ENCODE peak calls at places on chromosomes 12 and 14, in five cellular contexts. One of them, this sample, is unnamed.

GRCh38 chr12:15276088-15276698 is 46.1 kb upstream of the PTPRO start:
- DNase-seq in EH: peak; percentile 64
- DNase-seq in neural crest cell: peak; percentile 58
- DNase-seq in CD4-positive, CD25-positive, alpha-beta regulatory T cell: no peak
- DNase-seq in H54: peak; percentile 18
- DNase-seq in this sample: peak; percentile 44

GRCh38 chr12:55703976-55704761 is 3.5 kb downstream of the ITGA7 start:
- DNase-seq in H54: no peak
- DNase-seq in EH: no peak
- DNase-seq in neural crest cell: no peak
- DNase-seq in CD4-positive, CD25-positive, alpha-beta regulatory T cell: no peak
- DNase-seq in this sample: no peak

GRCh38 chr14:70317969-70318634 is 41.4 kb downstream of the COX16 start:
- DNase-seq in neural crest cell: peak; percentile 27
- DNase-seq in H54: peak; percentile 6
- DNase-seq in CD4-positive, CD25-positive, alpha-beta regulatory T cell: no peak
- DNase-seq in EH: peak; percentile 65
- DNase-seq in this sample: peak; percentile 79

GRCh38 chr12:25694072-25694471 is 141.0 kb upstream of the LMNTD1 start:
- DNase-seq in H54: peak; percentile 12
- DNase-seq in neural crest cell: no peak
- DNase-seq in CD4-positive, CD25-positive, alpha-beta regulatory T cell: no peak
- DNase-seq in EH: peak; percentile 95
- DNase-seq in this sample: no peak

GRCh38 chr14:36293824-36294223 is 26.6 kb downstream of the MBIP start:
- DNase-seq in H54: no peak
- DNase-seq in neural crest cell: no peak
- DNase-seq in CD4-positive, CD25-positive, alpha-beta regulatory T cell: no peak
- DNase-seq in EH: peak; percentile 70
- DNase-seq in this sample: no peak

GRCh38 chr12:95574799-95575452 is 23.6 kb upstream of the USP44 start:
- DNase-seq in EH: peak; percentile 61
- DNase-seq in CD4-positive, CD25-positive, alpha-beta regulatory T cell: no peak
- DNase-seq in neural crest cell: no peak
- DNase-seq in H54: no peak
- DNase-seq in this sample: no peak

GRCh38 chr14:49970474-49971147 is 77.7 kb downstream of the ARF6 start:
- DNase-seq in CD4-positive, CD25-positive, alpha-beta regulatory T cell: no peak
- DNase-seq in H54: no peak
- DNase-seq in EH: peak; percentile 62
- DNase-seq in neural crest cell: no peak
- DNase-seq in this sample: no peak

GRCh38 chr12:83691730-83692129 is 1005.0 kb downstream of the TMTC2 start:
- DNase-seq in EH: no peak
- DNase-seq in CD4-positive, CD25-positive, alpha-beta regulatory T cell: no peak
- DNase-seq in neural crest cell: no peak
- DNase-seq in H54: no peak
- DNase-seq in this sample: no peak

GRCh38 chr12:11959117-11959823 is 111.5 kb upstream of the BCL2L14 start:
- DNase-seq in neural crest cell: no peak
- DNase-seq in EH: peak; percentile 30
- DNase-seq in CD4-positive, CD25-positive, alpha-beta regulatory T cell: no peak
- DNase-seq in H54: peak; percentile 45
- DNase-seq in this sample: no peak

GRCh38 chr12:116945901-116946550 is 35.3 kb downstream of the FBXW8 start:
- DNase-seq in EH: no peak
- DNase-seq in neural crest cell: no peak
- DNase-seq in H54: no peak
- DNase-seq in CD4-positive, CD25-positive, alpha-beta regulatory T cell: no peak
- DNase-seq in this sample: no peak

GRCh38 chr12:116919247-116919671 is 8.5 kb downstream of the FBXW8 start:
- DNase-seq in neural crest cell: no peak
- DNase-seq in EH: no peak
- DNase-seq in H54: no peak
- DNase-seq in CD4-positive, CD25-positive, alpha-beta regulatory T cell: no peak
- DNase-seq in this sample: no peak

GRCh38 chr12:39393890-39394289 is 49.0 kb downstream of the KIF21A start:
- DNase-seq in EH: no peak
- DNase-seq in neural crest cell: no peak
- DNase-seq in H54: no peak
- DNase-seq in CD4-positive, CD25-positive, alpha-beta regulatory T cell: no peak
- DNase-seq in this sample: no peak

GRCh38 chr12:131432532-131433260 is 278.2 kb upstream of the SFSWAP start:
- DNase-seq in H54: no peak
- DNase-seq in EH: no peak
- DNase-seq in neural crest cell: no peak
- DNase-seq in CD4-positive, CD25-positive, alpha-beta regulatory T cell: no peak
- DNase-seq in this sample: no peak

GRCh38 chr12:98998697-98999299 is 353.7 kb downstream of the APAF1 start:
- DNase-seq in neural crest cell: no peak
- DNase-seq in EH: peak; percentile 54
- DNase-seq in H54: peak; percentile 13
- DNase-seq in CD4-positive, CD25-positive, alpha-beta regulatory T cell: peak; percentile 11
- DNase-seq in this sample: peak; percentile 77

GRCh38 chr14:21133896-21134295 is 22.0 kb downstream of the OR5AU1 start:
- DNase-seq in neural crest cell: no peak
- DNase-seq in EH: no peak
- DNase-seq in CD4-positive, CD25-positive, alpha-beta regulatory T cell: no peak
- DNase-seq in H54: no peak
- DNase-seq in this sample: no peak

GRCh38 chr12:29782285-29782820 is 1.4 kb downstream of the TMTC1 start:
- DNase-seq in EH: peak; percentile 4
- DNase-seq in CD4-positive, CD25-positive, alpha-beta regulatory T cell: no peak
- DNase-seq in H54: no peak
- DNase-seq in neural crest cell: no peak
- DNase-seq in this sample: no peak

GRCh38 chr14:29741909-29742401 is 185.7 kb downstream of the PRKD1 start:
- DNase-seq in CD4-positive, CD25-positive, alpha-beta regulatory T cell: no peak
- DNase-seq in H54: no peak
- DNase-seq in EH: peak; percentile 79
- DNase-seq in neural crest cell: no peak
- DNase-seq in this sample: peak; percentile 24

GRCh38 chr14:104694991-104695659 is 5.7 kb downstream of the INF2 start:
- DNase-seq in neural crest cell: no peak
- DNase-seq in EH: no peak
- DNase-seq in CD4-positive, CD25-positive, alpha-beta regulatory T cell: peak; percentile 40
- DNase-seq in H54: peak; percentile 95
- DNase-seq in this sample: no peak

GRCh38 chr14:73717247-73717646 is 3.1 kb upstream of the PNMA1 start:
- DNase-seq in neural crest cell: no peak
- DNase-seq in CD4-positive, CD25-positive, alpha-beta regulatory T cell: no peak
- DNase-seq in EH: peak; percentile 65
- DNase-seq in H54: no peak
- DNase-seq in this sample: no peak

GRCh38 chr12:57735952-57736742 is 2.4 kb downstream of the AGAP2 start:
- DNase-seq in EH: peak; percentile 60
- DNase-seq in CD4-positive, CD25-positive, alpha-beta regulatory T cell: no peak
- DNase-seq in H54: no peak
- DNase-seq in neural crest cell: peak; percentile 39
- DNase-seq in this sample: no peak

GRCh38 chr14:24011051-24011450 is 22.3 kb downstream of the DHRS4L2 start:
- DNase-seq in CD4-positive, CD25-positive, alpha-beta regulatory T cell: no peak
- DNase-seq in neural crest cell: no peak
- DNase-seq in H54: no peak
- DNase-seq in EH: no peak
- DNase-seq in this sample: no peak

GRCh38 chr14:69045857-69046351 is 66.8 kb upstream of the ACTN1 start:
- DNase-seq in neural crest cell: no peak
- DNase-seq in CD4-positive, CD25-positive, alpha-beta regulatory T cell: no peak
- DNase-seq in EH: peak; percentile 22
- DNase-seq in H54: no peak
- DNase-seq in this sample: no peak

GRCh38 chr12:67774983-67775587 is 126.5 kb downstream of the DYRK2 start:
- DNase-seq in H54: no peak
- DNase-seq in neural crest cell: no peak
- DNase-seq in CD4-positive, CD25-positive, alpha-beta regulatory T cell: no peak
- DNase-seq in EH: no peak
- DNase-seq in this sample: no peak

GRCh38 chr14:22653012-22653621 is 9.0 kb upstream of the OR6J1 start:
- DNase-seq in EH: peak; percentile 85
- DNase-seq in neural crest cell: peak; percentile 63
- DNase-seq in H54: peak; percentile 43
- DNase-seq in CD4-positive, CD25-positive, alpha-beta regulatory T cell: peak; percentile 45
- DNase-seq in this sample: peak; percentile 68

GRCh38 chr14:89833120-89833521 is 121.4 kb downstream of the EFCAB11 start:
- DNase-seq in H54: no peak
- DNase-seq in EH: peak; percentile 45
- DNase-seq in CD4-positive, CD25-positive, alpha-beta regulatory T cell: no peak
- DNase-seq in neural crest cell: no peak
- DNase-seq in this sample: no peak

GRCh38 chr14:53952533-53952932 is 4.1 kb downstream of the BMP4 start:
- DNase-seq in CD4-positive, CD25-positive, alpha-beta regulatory T cell: no peak
- DNase-seq in H54: no peak
- DNase-seq in neural crest cell: no peak
- DNase-seq in EH: peak; percentile 6
- DNase-seq in this sample: no peak

GRCh38 chr14:56490379-56490778 is 89.2 kb upstream of the TMEM260 start:
- DNase-seq in EH: peak; percentile 34
- DNase-seq in CD4-positive, CD25-positive, alpha-beta regulatory T cell: peak; percentile 32
- DNase-seq in neural crest cell: no peak
- DNase-seq in H54: no peak
- DNase-seq in this sample: peak; percentile 82

GRCh38 chr12:15439459-15439858 is 117.2 kb downstream of the PTPRO start:
- DNase-seq in EH: no peak
- DNase-seq in CD4-positive, CD25-positive, alpha-beta regulatory T cell: no peak
- DNase-seq in neural crest cell: no peak
- DNase-seq in H54: no peak
- DNase-seq in this sample: no peak

GRCh38 chr14:64844272-64844671 is 35.4 kb downstream of the SPTB start:
- DNase-seq in EH: no peak
- DNase-seq in neural crest cell: no peak
- DNase-seq in H54: no peak
- DNase-seq in CD4-positive, CD25-positive, alpha-beta regulatory T cell: no peak
- DNase-seq in this sample: no peak

GRCh38 chr14:59293934-59294661 is 105.6 kb downstream of the DAAM1 start:
- DNase-seq in neural crest cell: no peak
- DNase-seq in H54: no peak
- DNase-seq in CD4-positive, CD25-positive, alpha-beta regulatory T cell: no peak
- DNase-seq in EH: no peak
- DNase-seq in this sample: no peak

GRCh38 chr12:12859690-12860089 is 31.7 kb upstream of the GPRC5A start:
- DNase-seq in H54: no peak
- DNase-seq in EH: peak; percentile 49
- DNase-seq in CD4-positive, CD25-positive, alpha-beta regulatory T cell: no peak
- DNase-seq in neural crest cell: no peak
- DNase-seq in this sample: peak; percentile 39

GRCh38 chr14:21868442-21869046 is 194.9 kb upstream of the OR4E1 start:
- DNase-seq in neural crest cell: peak; percentile 73
- DNase-seq in EH: no peak
- DNase-seq in H54: peak; percentile 4
- DNase-seq in CD4-positive, CD25-positive, alpha-beta regulatory T cell: peak; percentile 74
- DNase-seq in this sample: peak; percentile 38

GRCh38 chr14:104337381-104337780 is 199.0 kb downstream of the KIF26A start:
- DNase-seq in H54: no peak
- DNase-seq in EH: no peak
- DNase-seq in CD4-positive, CD25-positive, alpha-beta regulatory T cell: no peak
- DNase-seq in neural crest cell: no peak
- DNase-seq in this sample: no peak

GRCh38 chr12:101799774-101800173 is 31.0 kb downstream of the GNPTAB start:
- DNase-seq in CD4-positive, CD25-positive, alpha-beta regulatory T cell: no peak
- DNase-seq in neural crest cell: no peak
- DNase-seq in H54: no peak
- DNase-seq in EH: no peak
- DNase-seq in this sample: no peak

GRCh38 chr14:95039993-95040348 is 117.4 kb downstream of the DICER1 start:
- DNase-seq in H54: no peak
- DNase-seq in neural crest cell: no peak
- DNase-seq in EH: no peak
- DNase-seq in CD4-positive, CD25-positive, alpha-beta regulatory T cell: no peak
- DNase-seq in this sample: no peak

GRCh38 chr14:58297412-58297761 is 968 bp upstream of the ARID4A start:
- DNase-seq in H54: no peak
- DNase-seq in EH: peak; percentile 75
- DNase-seq in neural crest cell: no peak
- DNase-seq in CD4-positive, CD25-positive, alpha-beta regulatory T cell: no peak
- DNase-seq in this sample: no peak

GRCh38 chr12:91355150-91356006 is 172.8 kb upstream of the DCN start:
- DNase-seq in CD4-positive, CD25-positive, alpha-beta regulatory T cell: peak; percentile 32
- DNase-seq in neural crest cell: peak; percentile 62
- DNase-seq in EH: peak; percentile 81
- DNase-seq in H54: peak; percentile 24
- DNase-seq in this sample: peak; percentile 54

GRCh38 chr12:1525858-1526257 is 68.5 kb downstream of the FBXL14 start:
- DNase-seq in neural crest cell: no peak
- DNase-seq in H54: no peak
- DNase-seq in CD4-positive, CD25-positive, alpha-beta regulatory T cell: no peak
- DNase-seq in EH: no peak
- DNase-seq in this sample: no peak

GRCh38 chr14:55600784-55601561 is 21.0 kb downstream of the KTN1 start:
- DNase-seq in H54: no peak
- DNase-seq in neural crest cell: no peak
- DNase-seq in EH: peak; percentile 83
- DNase-seq in CD4-positive, CD25-positive, alpha-beta regulatory T cell: no peak
- DNase-seq in this sample: no peak